ENCODE peak calls at places on chromosomes 13 and 19, in six cellular contexts. J, H, U, Z, L and D are unnamed samples.

GRCh38 chr19:11268783-11269267 is 6.5 kb upstream of the DOCK6 start:
- DNase-seq in J (no peak), H (peak), U (no peak), Z (peak), L (no peak), D (no peak)

GRCh38 chr19:10603873-10604459 is 16.9 kb upstream of the AP1M2 start:
- DNase-seq in J (no peak), H (no peak), U (peak), Z (no peak), L (no peak), D (peak)

GRCh38 chr13:100608906-100609305 is 20.3 kb upstream of the GGACT start:
- DNase-seq in J (no peak), H (peak), U (peak), Z (no peak), L (no peak), D (peak)

GRCh38 chr19:51800849-51801244 is 5.9 kb downstream of the FPR3 start:
- DNase-seq in J (no peak), H (no peak), U (no peak), Z (no peak), L (no peak), D (no peak)

GRCh38 chr19:33524024-33524664 is 2.6 kb upstream of the PEPD start:
- DNase-seq in J (no peak), H (no peak), U (no peak), Z (no peak), L (no peak), D (no peak)

GRCh38 chr19:34134190-34135032 is 37.9 kb upstream of the LSM14A start:
- DNase-seq in J (peak), H (peak), U (peak), Z (peak), L (peak), D (peak)

GRCh38 chr19:19120308-19121156 is 17.7 kb downstream of the TMEM161A start:
- DNase-seq in J (no peak), H (peak), U (no peak), Z (no peak), L (no peak), D (peak)

GRCh38 chr13:19153782-19154450 is 27.7 kb downstream of the TUBA3C start:
- DNase-seq in J (no peak), H (no peak), U (no peak), Z (no peak), L (no peak), D (no peak)

GRCh38 chr13:83940742-83941141 is 58.5 kb upstream of the SLITRK1 start:
- DNase-seq in J (no peak), H (no peak), U (no peak), Z (no peak), L (no peak), D (no peak)

GRCh38 chr19:56107626-56108351 is 13.3 kb downstream of the ZNF787 start:
- DNase-seq in J (no peak), H (no peak), U (no peak), Z (no peak), L (no peak), D (no peak)

GRCh38 chr19:10915511-10916091 is 12.8 kb downstream of the YIPF2 start:
- DNase-seq in J (no peak), H (no peak), U (no peak), Z (no peak), L (peak), D (no peak)

DNA sequence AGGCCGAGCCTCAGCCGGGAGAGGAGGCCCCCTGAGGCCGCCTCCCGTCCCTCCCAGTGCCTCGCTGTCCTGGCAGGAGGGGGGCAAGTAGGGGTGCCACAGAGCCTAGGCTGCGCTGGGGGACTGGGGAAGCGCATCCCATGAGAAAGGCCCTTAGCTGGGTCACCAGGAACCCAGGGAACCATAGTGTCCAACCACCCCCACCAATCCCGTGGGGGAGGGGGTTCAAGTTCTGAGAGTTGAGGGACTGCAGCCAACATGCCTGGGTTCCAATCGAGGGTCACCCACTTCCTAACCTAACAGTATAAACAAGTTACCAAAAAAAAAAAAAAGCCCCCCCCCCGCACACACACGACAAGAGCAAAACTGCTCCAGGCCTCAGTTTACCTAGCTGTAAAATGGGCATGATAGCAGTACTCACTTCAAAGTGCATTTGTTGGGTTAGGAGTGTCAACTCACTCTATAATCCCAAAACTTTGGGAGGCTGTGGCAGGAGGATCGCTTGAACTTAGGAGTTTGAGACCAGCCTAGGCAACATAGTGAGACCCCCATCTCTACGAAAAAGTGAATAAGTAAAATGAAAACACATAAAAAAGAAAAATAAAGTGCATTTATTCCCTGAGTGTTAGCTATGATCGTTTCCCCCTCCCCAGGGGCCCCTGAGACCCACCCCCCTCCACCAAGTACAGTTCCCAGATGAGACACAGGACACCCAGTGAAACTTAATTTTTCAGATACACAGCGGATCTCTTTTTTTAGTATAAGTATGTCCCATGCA is 28.8 kb upstream of the NANOS3 start:
- DNase-seq in J (no peak), H (no peak), U (no peak), Z (no peak), L (no peak), D (no peak)
- TF ChIP-seq CTCF in J (peak), H (no peak), U (no peak), Z (no peak), L (no peak), D (no peak)

GRCh38 chr19:1622541-1622940 is 17.3 kb upstream of the UQCR11 start:
- DNase-seq in J (no peak), H (no peak), U (no peak), Z (no peak), L (no peak), D (no peak)
- TF ChIP-seq CTCF in J (no peak), H (no peak), U (no peak), Z (no peak), L (no peak), D (no peak)

GRCh38 chr13:75788494-75788991 is 152.4 kb downstream of the LMO7 start:
- DNase-seq in J (no peak), H (peak), U (no peak), Z (no peak), L (peak), D (no peak)
- TF ChIP-seq CTCF in J (no peak), H (no peak), U (no peak), Z (no peak), L (no peak), D (no peak)

GRCh38 chr13:44574466-44574855 is 1.7 kb downstream of the TSC22D1 start:
- DNase-seq in J (no peak), H (no peak), U (no peak), Z (no peak), L (no peak), D (no peak)

GRCh38 chr13:44575035-44575434 is 1.1 kb downstream of the TSC22D1 start:
- DNase-seq in J (no peak), H (no peak), U (no peak), Z (no peak), L (no peak), D (no peak)

GRCh38 chr13:44575741-44576395 is at the start of gene TSC22D1:
- DNase-seq in J (no peak), H (peak), U (peak), Z (peak), L (peak), D (peak)

GRCh38 chr13:44573071-44573470 is 3.1 kb downstream of the TSC22D1 start:
- DNase-seq in J (no peak), H (no peak), U (no peak), Z (no peak), L (no peak), D (no peak)

GRCh38 chr13:44573790-44574465 is 2.2 kb downstream of the TSC22D1 start:
- DNase-seq in J (no peak), H (no peak), U (no peak), Z (no peak), L (peak), D (peak)
- TF ChIP-seq CTCF in J (peak), H (no peak), U (no peak), Z (peak), L (peak), D (peak)